ENCODE peak calls at places on chromosomes 13 and 19, in seven cellular contexts. One of them, this sample, is unnamed.

GRCh38 chr19:2494084-2494446 is 18.1 kb downstream of the GADD45B start:
- DNase-seq in left lung: no peak
- DNase-seq in GM12878: no peak
- DNase-seq in IMR-90: peak; percentile 65
- DNase-seq in mucosa of descending colon: no peak
- DNase-seq in K562: no peak
- DNase-seq in heart right ventricle: no peak
- DNase-seq in this sample: no peak

GRCh38 chr19:4059931-4060620 is 6.6 kb downstream of the ZBTB7A start:
- DNase-seq in K562: peak; percentile 59
- DNase-seq in IMR-90: no peak
- DNase-seq in heart right ventricle: peak; percentile 77
- DNase-seq in GM12878: peak; percentile 28
- DNase-seq in left lung: no peak
- DNase-seq in mucosa of descending colon: peak; percentile 86
- DNase-seq in this sample: no peak

GRCh38 chr13:80379245-80379644 is 38.3 kb upstream of the SPRY2 start:
- DNase-seq in left lung: no peak
- DNase-seq in mucosa of descending colon: no peak
- DNase-seq in heart right ventricle: no peak
- DNase-seq in GM12878: no peak
- DNase-seq in K562: no peak
- DNase-seq in IMR-90: peak; percentile 43
- DNase-seq in this sample: no peak

GRCh38 chr13:50417597-50417996 is 402.4 kb downstream of the KCNRG start:
- DNase-seq in IMR-90: no peak
- DNase-seq in heart right ventricle: no peak
- DNase-seq in GM12878: no peak
- DNase-seq in mucosa of descending colon: no peak
- DNase-seq in K562: peak; percentile 13
- DNase-seq in left lung: no peak
- DNase-seq in this sample: no peak

GRCh38 chr19:18225702-18226468 is at the start of gene PDE4C:
- DNase-seq in heart right ventricle: peak; percentile 67
- DNase-seq in mucosa of descending colon: no peak
- DNase-seq in left lung: no peak
- DNase-seq in K562: no peak
- DNase-seq in IMR-90: no peak
- DNase-seq in GM12878: no peak
- DNase-seq in this sample: no peak

GRCh38 chr13:27476943-27477681 is 26.7 kb upstream of the MTIF3 start:
- DNase-seq in left lung: no peak
- DNase-seq in GM12878: no peak
- DNase-seq in IMR-90: peak; percentile 50
- DNase-seq in mucosa of descending colon: no peak
- DNase-seq in K562: no peak
- DNase-seq in heart right ventricle: no peak
- DNase-seq in this sample: no peak

GRCh38 chr19:41426952-41427646 is at the start of gene B3GNT8:
- DNase-seq in mucosa of descending colon: peak; percentile 92
- DNase-seq in heart right ventricle: peak; percentile 90
- DNase-seq in IMR-90: peak; percentile 34
- DNase-seq in left lung: peak; percentile 93
- DNase-seq in K562: peak; percentile 94
- DNase-seq in GM12878: no peak
- DNase-seq in this sample: peak; percentile 88

GRCh38 chr13:79492313-79492798 is 11.4 kb downstream of the NDFIP2 start:
- DNase-seq in left lung: no peak
- DNase-seq in IMR-90: peak; percentile 13
- DNase-seq in mucosa of descending colon: no peak
- DNase-seq in K562: no peak
- DNase-seq in GM12878: no peak
- DNase-seq in heart right ventricle: no peak
- DNase-seq in this sample: no peak

GRCh38 chr19:14035706-14036105 is 4.1 kb downstream of the IL27RA start:
- DNase-seq in IMR-90: no peak
- DNase-seq in K562: no peak
- DNase-seq in mucosa of descending colon: no peak
- DNase-seq in left lung: no peak
- DNase-seq in heart right ventricle: no peak
- DNase-seq in GM12878: no peak
- DNase-seq in this sample: no peak

GRCh38 chr19:55831846-55832245 is at the start of gene NLRP11:
- DNase-seq in mucosa of descending colon: no peak
- DNase-seq in GM12878: no peak
- DNase-seq in K562: no peak
- DNase-seq in left lung: no peak
- DNase-seq in heart right ventricle: no peak
- DNase-seq in IMR-90: no peak
- DNase-seq in this sample: no peak

GRCh38 chr13:78586706-78587105 is 16.6 kb downstream of the POU4F1 start:
- DNase-seq in IMR-90: no peak
- DNase-seq in K562: peak; percentile 27
- DNase-seq in GM12878: no peak
- DNase-seq in left lung: no peak
- DNase-seq in heart right ventricle: no peak
- DNase-seq in mucosa of descending colon: no peak
- DNase-seq in this sample: no peak

GRCh38 chr13:97125051-97125809 is 96.9 kb upstream of the MBNL2 start:
- DNase-seq in IMR-90: peak; percentile 74
- DNase-seq in left lung: no peak
- DNase-seq in GM12878: peak; percentile 63
- DNase-seq in mucosa of descending colon: peak; percentile 39
- DNase-seq in K562: no peak
- DNase-seq in heart right ventricle: no peak
- DNase-seq in this sample: peak; percentile 97

GRCh38 chr19:1032264-1032867 is 6.0 kb downstream of the CNN2 start:
- DNase-seq in GM12878: no peak
- DNase-seq in left lung: no peak
- DNase-seq in heart right ventricle: no peak
- DNase-seq in IMR-90: no peak
- DNase-seq in mucosa of descending colon: no peak
- DNase-seq in K562: no peak
- DNase-seq in this sample: no peak

GRCh38 chr19:1038995-1039645 is 787 bp upstream of the ABCA7 start:
- DNase-seq in heart right ventricle: no peak
- DNase-seq in left lung: no peak
- DNase-seq in IMR-90: peak; percentile 28
- DNase-seq in K562: no peak
- DNase-seq in GM12878: no peak
- DNase-seq in mucosa of descending colon: no peak
- DNase-seq in this sample: no peak

GRCh38 chr19:1039646-1040475 is at the start of gene ABCA7:
- DNase-seq in left lung: peak; percentile 99
- DNase-seq in heart right ventricle: peak; percentile 100
- DNase-seq in IMR-90: peak; percentile 96
- DNase-seq in mucosa of descending colon: peak; percentile 99
- DNase-seq in GM12878: peak; percentile 93
- DNase-seq in K562: peak; percentile 95
- DNase-seq in this sample: peak; percentile 99

GRCh38 chr19:1037553-1038115 is 2.3 kb upstream of the ABCA7 start:
- DNase-seq in mucosa of descending colon: no peak
- DNase-seq in left lung: no peak
- DNase-seq in K562: no peak
- DNase-seq in heart right ventricle: no peak
- DNase-seq in GM12878: no peak
- DNase-seq in IMR-90: no peak
- DNase-seq in this sample: no peak

GRCh38 chr19:1035998-1036621 is 3.8 kb upstream of the ABCA7 start:
- DNase-seq in left lung: no peak
- DNase-seq in GM12878: no peak
- DNase-seq in IMR-90: no peak
- DNase-seq in K562: no peak
- DNase-seq in mucosa of descending colon: no peak
- DNase-seq in heart right ventricle: no peak
- DNase-seq in this sample: no peak
- TF ChIP-seq CTCF in left lung: no peak
- TF ChIP-seq CTCF in GM12878: no peak
- TF ChIP-seq CTCF in IMR-90: peak; percentile 12
- TF ChIP-seq CTCF in K562: peak; percentile 45
- TF ChIP-seq CTCF in mucosa of descending colon: no peak
- TF ChIP-seq CTCF in heart right ventricle: no peak
- TF ChIP-seq CTCF in this sample: peak; percentile 35

GRCh38 chr19:23822735-23823134 is 64.0 kb upstream of the ZNF681 start:
- DNase-seq in mucosa of descending colon: no peak
- DNase-seq in left lung: no peak
- DNase-seq in K562: no peak
- DNase-seq in GM12878: no peak
- DNase-seq in heart right ventricle: no peak
- DNase-seq in IMR-90: no peak
- DNase-seq in this sample: no peak

DNA sequence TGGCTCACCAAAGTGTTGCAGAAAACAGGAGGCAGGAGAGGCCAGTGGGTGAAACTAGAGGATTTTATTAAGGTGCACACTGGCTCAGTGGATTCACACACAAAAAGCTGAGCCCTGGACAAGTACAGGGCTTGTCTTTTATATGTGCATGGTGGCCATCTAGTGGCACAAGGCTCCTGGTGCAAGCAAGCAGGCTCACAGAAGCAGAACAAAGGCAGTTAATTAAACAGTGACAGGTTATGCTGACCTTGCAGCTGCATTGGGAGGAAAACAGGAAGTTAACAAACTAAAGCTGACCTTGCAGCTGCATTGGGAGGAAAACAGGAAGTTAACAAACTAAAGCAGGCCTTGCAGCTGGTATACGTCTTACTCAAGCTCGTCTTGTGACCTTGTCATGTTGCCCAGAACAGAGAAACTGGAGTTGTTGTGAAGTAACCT is 65.3 kb upstream of the ZNF681 start:
- DNase-seq in K562: peak; percentile 16
- DNase-seq in heart right ventricle: no peak
- DNase-seq in mucosa of descending colon: peak; percentile 36
- DNase-seq in left lung: no peak
- DNase-seq in GM12878: peak; percentile 12
- DNase-seq in IMR-90: no peak
- DNase-seq in this sample: peak; percentile 48
- H3K9me3 ChIP-seq in K562: peaks cover 10% of the 10 kb centered on the region
- H3K9me3 ChIP-seq in heart right ventricle: peaks cover 63% of the 10 kb centered on the region
- H3K9me3 ChIP-seq in mucosa of descending colon: peaks cover 82% of the 10 kb centered on the region
- H3K9me3 ChIP-seq in left lung: no peaks in the 10 kb centered on the region
- H3K9me3 ChIP-seq in GM12878: peaks cover 11% of the 10 kb centered on the region
- H3K9me3 ChIP-seq in IMR-90: peaks cover 42% of the 10 kb centered on the region
- H3K9me3 ChIP-seq in this sample: peaks cover 23% of the 10 kb centered on the region

GRCh38 chr13:62682788-62683187 is 1267.1 kb upstream of the PCDH20 start:
- DNase-seq in left lung: no peak
- DNase-seq in mucosa of descending colon: no peak
- DNase-seq in GM12878: no peak
- DNase-seq in IMR-90: peak; percentile 1
- DNase-seq in K562: no peak
- DNase-seq in heart right ventricle: no peak
- DNase-seq in this sample: no peak

GRCh38 chr13:62678039-62678438 is 1262.4 kb upstream of the PCDH20 start:
- DNase-seq in K562: no peak
- DNase-seq in IMR-90: no peak
- DNase-seq in GM12878: no peak
- DNase-seq in left lung: no peak
- DNase-seq in mucosa of descending colon: no peak
- DNase-seq in heart right ventricle: no peak
- DNase-seq in this sample: no peak
- TF ChIP-seq CTCF in K562: no peak
- TF ChIP-seq CTCF in IMR-90: no peak
- TF ChIP-seq CTCF in GM12878: no peak
- TF ChIP-seq CTCF in left lung: no peak
- TF ChIP-seq CTCF in mucosa of descending colon: no peak
- TF ChIP-seq CTCF in heart right ventricle: no peak
- TF ChIP-seq CTCF in this sample: no peak

GRCh38 chr19:11948646-11949045 is 16.2 kb upstream of the ZNF763 start:
- DNase-seq in IMR-90: no peak
- DNase-seq in K562: no peak
- DNase-seq in left lung: no peak
- DNase-seq in GM12878: no peak
- DNase-seq in mucosa of descending colon: no peak
- DNase-seq in heart right ventricle: no peak
- DNase-seq in this sample: no peak
- H3K9me3 ChIP-seq in IMR-90: peaks cover 90% of the 10 kb centered on the region
- H3K9me3 ChIP-seq in K562: peaks cover 68% of the 10 kb centered on the region
- H3K9me3 ChIP-seq in left lung: peaks cover 22% of the 10 kb centered on the region
- H3K9me3 ChIP-seq in GM12878: peaks cover 81% of the 10 kb centered on the region
- H3K9me3 ChIP-seq in mucosa of descending colon: peaks cover 100% of the 10 kb centered on the region
- H3K9me3 ChIP-seq in heart right ventricle: peaks cover 100% of the 10 kb centered on the region
- H3K9me3 ChIP-seq in this sample: peaks cover 55% of the 10 kb centered on the region

GRCh38 chr19:49229416-49229815 is 71.8 kb downstream of the TRPM4 start:
- DNase-seq in K562: no peak
- DNase-seq in IMR-90: no peak
- DNase-seq in left lung: no peak
- DNase-seq in mucosa of descending colon: no peak
- DNase-seq in heart right ventricle: no peak
- DNase-seq in GM12878: no peak
- DNase-seq in this sample: no peak

GRCh38 chr19:49223472-49223871 is 65.9 kb downstream of the TRPM4 start:
- DNase-seq in K562: no peak
- DNase-seq in mucosa of descending colon: no peak
- DNase-seq in heart right ventricle: no peak
- DNase-seq in left lung: no peak
- DNase-seq in IMR-90: no peak
- DNase-seq in GM12878: no peak
- DNase-seq in this sample: no peak

GRCh38 chr19:49222011-49222410 is 64.4 kb downstream of the TRPM4 start:
- DNase-seq in K562: peak; percentile 23
- DNase-seq in IMR-90: no peak
- DNase-seq in left lung: no peak
- DNase-seq in heart right ventricle: no peak
- DNase-seq in mucosa of descending colon: no peak
- DNase-seq in GM12878: no peak
- DNase-seq in this sample: no peak

GRCh38 chr19:49222528-49222927 is 64.9 kb downstream of the TRPM4 start:
- DNase-seq in heart right ventricle: no peak
- DNase-seq in mucosa of descending colon: no peak
- DNase-seq in IMR-90: no peak
- DNase-seq in GM12878: no peak
- DNase-seq in K562: no peak
- DNase-seq in left lung: no peak
- DNase-seq in this sample: no peak

GRCh38 chr19:49224856-49225255 is 67.3 kb downstream of the TRPM4 start:
- DNase-seq in IMR-90: peak; percentile 57
- DNase-seq in left lung: peak; percentile 39
- DNase-seq in mucosa of descending colon: peak; percentile 71
- DNase-seq in GM12878: no peak
- DNase-seq in K562: peak; percentile 52
- DNase-seq in heart right ventricle: peak; percentile 31
- DNase-seq in this sample: peak; percentile 72
- TF ChIP-seq CTCF in IMR-90: peak; percentile 60
- TF ChIP-seq CTCF in left lung: no peak
- TF ChIP-seq CTCF in mucosa of descending colon: peak; percentile 14
- TF ChIP-seq CTCF in GM12878: peak; percentile 42
- TF ChIP-seq CTCF in K562: peak; percentile 77
- TF ChIP-seq CTCF in heart right ventricle: peak; percentile 21
- TF ChIP-seq CTCF in this sample: peak; percentile 61

GRCh38 chr19:9362905-9363304 is at the start of gene ZNF177:
- DNase-seq in GM12878: no peak
- DNase-seq in left lung: no peak
- DNase-seq in heart right ventricle: no peak
- DNase-seq in IMR-90: no peak
- DNase-seq in K562: peak; percentile 27
- DNase-seq in mucosa of descending colon: no peak
- DNase-seq in this sample: peak; percentile 85
- H3K9me3 ChIP-seq in GM12878: peaks cover 2% of the 10 kb centered on the region
- H3K9me3 ChIP-seq in left lung: peaks cover 4% of the 10 kb centered on the region
- H3K9me3 ChIP-seq in heart right ventricle: peaks cover 100% of the 10 kb centered on the region
- H3K9me3 ChIP-seq in IMR-90: peaks cover 42% of the 10 kb centered on the region
- H3K9me3 ChIP-seq in K562: no peaks in the 10 kb centered on the region
- H3K9me3 ChIP-seq in mucosa of descending colon: peaks cover 87% of the 10 kb centered on the region
- H3K9me3 ChIP-seq in this sample: no peaks in the 10 kb centered on the region

GRCh38 chr19:58229255-58229639 is 533 bp downstream of the ZNF544 start:
- DNase-seq in GM12878: no peak
- DNase-seq in left lung: no peak
- DNase-seq in mucosa of descending colon: peak; percentile 6
- DNase-seq in heart right ventricle: no peak
- DNase-seq in IMR-90: peak; percentile 12
- DNase-seq in K562: peak; percentile 44
- DNase-seq in this sample: peak; percentile 62
- TF ChIP-seq CTCF in GM12878: peak; percentile 42
- TF ChIP-seq CTCF in left lung: no peak
- TF ChIP-seq CTCF in mucosa of descending colon: no peak
- TF ChIP-seq CTCF in heart right ventricle: no peak
- TF ChIP-seq CTCF in IMR-90: peak; percentile 33
- TF ChIP-seq CTCF in K562: peak; percentile 47
- TF ChIP-seq CTCF in this sample: peak; percentile 56

This sample was measured in WERI-Rb-1.